ENCODE peak calls at places on chromosome 11, in four cellular contexts. E is SK-N-SH, L is K562, P is H1. Q is an unnamed sample.

GRCh38 chr11:30489513-30489912 is 96.6 kb downstream of the MPPED2 start:
- DNase-seq in E (no peak), L (no peak), P (no peak), Q (no peak)

GRCh38 chr11:86160546-86161149 is 83.9 kb upstream of the EED start:
- DNase-seq in E (no peak), L (no peak), P (no peak), Q (no peak)

GRCh38 chr11:78138281-78138680 is 1.1 kb downstream of the ALG8 start:
- DNase-seq in E (no peak), L (no peak), P (no peak), Q (no peak)

GRCh38 chr11:94593030-94593429 is 25.9 kb downstream of the PIWIL4 start:
- DNase-seq in E (no peak), L (no peak), P (no peak), Q (no peak)

GRCh38 chr11:36141595-36141994 is 147.6 kb downstream of the COMMD9 start:
- DNase-seq in E (no peak), L (no peak), P (no peak), Q (no peak)

GRCh38 chr11:117333921-117334320 is 6.3 kb downstream of the CEP164 start:
- DNase-seq in E (no peak), L (no peak), P (no peak), Q (no peak)

GRCh38 chr11:92198276-92198675 is 26.3 kb upstream of the FAT3 start:
- DNase-seq in E (no peak), L (no peak), P (no peak), Q (no peak)

GRCh38 chr11:125188021-125188420 is 23.5 kb downstream of the PKNOX2 start:
- DNase-seq in E (no peak), L (no peak), P (no peak), Q (no peak)

GRCh38 chr11:78076733-78077403 is 2.8 kb downstream of the NDUFC2 start:
- DNase-seq in E (no peak), L (no peak), P (no peak), Q (no peak)

GRCh38 chr11:78350646-78351165 is 66.9 kb downstream of the GAB2 start:
- DNase-seq in E (no peak), L (no peak), P (no peak), Q (peak; percentile 26)

GRCh38 chr11:2801711-2802388 is 83.7 kb downstream of the CDKN1C start:
- DNase-seq in E (no peak), L (no peak), P (peak; percentile 44), Q (no peak)

GRCh38 chr11:132992838-132993680 is 539.2 kb downstream of the OPCML start:
- DNase-seq in E (peak; percentile 63), L (no peak), P (no peak), Q (no peak)

GRCh38 chr11:14643697-14644395 is at the start of gene PDE3B:
- DNase-seq in E (peak; percentile 94), L (peak; percentile 93), P (peak; percentile 82), Q (no peak)

GRCh38 chr11:127624455-127624854 is 623.9 kb upstream of the KIRREL3 start:
- DNase-seq in E (no peak), L (no peak), P (no peak), Q (no peak)

GRCh38 chr11:16792426-16792825 is 54.0 kb downstream of the C11orf58 start:
- DNase-seq in E (no peak), L (no peak), P (no peak), Q (no peak)

GRCh38 chr11:69799582-69799981 is 19.6 kb downstream of the FGF3 start:
- DNase-seq in E (peak; percentile 63), L (peak; percentile 82), P (no peak), Q (no peak)

GRCh38 chr11:60971520-60971919 is at the start of gene CD6:
- DNase-seq in E (no peak), L (no peak), P (no peak), Q (no peak)

GRCh38 chr11:2777871-2778629 is 78.3 kb upstream of the KCNQ1OT1 start:
- DNase-seq in E (peak; percentile 66), L (no peak), P (peak; percentile 46), Q (no peak)

GRCh38 chr11:11605821-11606450 is 15.9 kb downstream of the GALNT18 start:
- DNase-seq in E (no peak), L (no peak), P (no peak), Q (no peak)

GRCh38 chr11:19972091-19972490 is 188.2 kb downstream of the DBX1 start:
- DNase-seq in E (no peak), L (no peak), P (no peak), Q (no peak)
- TF ChIP-seq NRF1 in E (no peak), L (no peak), P (no peak), Q (no peak)

GRCh38 chr11:131652231-131652630 is 281.8 kb downstream of the NTM start:
- DNase-seq in E (no peak), L (no peak), P (no peak), Q (no peak)
- TF ChIP-seq NRF1 in E (no peak), L (no peak), P (no peak), Q (no peak)

GRCh38 chr11:765802-766091 is 11.5 kb downstream of the GATD1 start:
- DNase-seq in E (no peak), L (no peak), P (no peak), Q (no peak)

GRCh38 chr11:763549-764321 is 13.6 kb downstream of the GATD1 start:
- DNase-seq in E (peak; percentile 27), L (no peak), P (no peak), Q (no peak)

GRCh38 chr11:766106-766940 is 11.0 kb downstream of the GATD1 start:
- DNase-seq in E (peak; percentile 23), L (no peak), P (no peak), Q (no peak)

GRCh38 chr11:764322-765024 is 12.8 kb downstream of the GATD1 start:
- DNase-seq in E (peak; percentile 24), L (no peak), P (no peak), Q (no peak)

DNA sequence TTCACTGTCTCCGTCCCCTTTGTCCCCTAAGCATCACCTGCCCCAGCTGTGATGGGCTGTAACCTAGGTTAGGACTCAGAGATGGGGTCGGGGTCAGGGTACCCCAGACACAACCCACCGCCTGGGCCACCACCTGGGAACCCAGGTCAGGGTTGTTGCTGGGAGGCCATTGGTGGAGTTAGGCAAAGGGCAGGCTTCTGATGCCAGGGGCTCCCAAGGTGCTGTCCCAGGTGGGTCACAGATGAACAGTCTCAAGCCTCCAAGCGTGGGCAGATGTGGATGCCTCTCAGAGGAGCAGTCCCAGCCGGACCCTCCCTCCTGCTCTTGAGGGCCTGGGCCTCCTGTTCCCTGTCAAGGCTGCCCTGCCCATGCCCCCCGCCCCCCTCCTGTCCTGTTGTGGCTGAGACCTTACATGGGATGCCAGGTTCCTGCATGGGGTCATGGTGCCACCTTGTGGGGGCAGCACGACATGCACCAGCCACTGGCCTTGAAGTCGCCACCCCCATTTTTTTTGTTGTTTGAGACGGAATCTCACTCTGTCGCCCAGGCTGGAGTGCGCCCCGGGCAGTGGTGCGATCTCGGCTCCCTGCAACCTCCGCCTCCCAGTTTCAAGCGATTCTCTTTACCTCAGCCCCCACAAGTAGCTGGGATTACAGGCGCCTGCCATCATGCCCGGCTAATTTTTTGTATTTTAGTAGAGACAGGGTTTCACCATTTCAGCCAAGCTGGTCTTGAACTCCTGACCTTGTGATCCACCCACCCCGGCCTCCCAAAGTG is 12.1 kb downstream of the GATD1 start:
- DNase-seq in E (peak; percentile 92), L (peak; percentile 54), P (peak; percentile 87), Q (no peak)
- TF ChIP-seq NRF1 in E (no peak), L (no peak), P (no peak), Q (no peak)

GRCh38 chr11:26762089-26762488 is 40.2 kb upstream of the SLC5A12 start:
- DNase-seq in E (no peak), L (no peak), P (no peak), Q (no peak)
- TF ChIP-seq NRF1 in E (no peak), L (no peak), P (no peak), Q (no peak)

DNA sequence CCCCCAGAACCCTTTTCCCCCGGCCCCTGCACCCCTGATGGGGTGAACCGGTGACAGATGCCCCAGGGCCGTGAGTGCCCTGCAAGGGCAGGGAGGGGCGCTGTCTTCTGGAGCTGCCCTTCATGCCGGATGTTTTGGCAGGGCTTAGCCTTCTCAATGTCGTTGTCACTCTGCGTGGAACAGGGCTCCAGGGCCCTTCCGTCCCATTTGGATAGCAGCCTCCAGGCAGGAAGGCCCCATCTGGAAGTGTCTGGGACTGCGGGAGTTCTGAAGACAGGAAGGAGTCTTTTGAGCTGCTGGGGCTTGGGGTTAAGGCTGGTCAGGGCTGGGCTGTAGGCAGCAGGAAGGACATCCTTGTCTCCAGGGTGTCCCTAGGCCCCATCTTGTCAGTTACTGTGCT is 4.6 kb downstream of the FRMD8 start:
- DNase-seq in E (no peak), L (no peak), P (no peak), Q (no peak)
- TF ChIP-seq NRF1 in E (no peak), L (no peak), P (no peak), Q (no peak)

DNA sequence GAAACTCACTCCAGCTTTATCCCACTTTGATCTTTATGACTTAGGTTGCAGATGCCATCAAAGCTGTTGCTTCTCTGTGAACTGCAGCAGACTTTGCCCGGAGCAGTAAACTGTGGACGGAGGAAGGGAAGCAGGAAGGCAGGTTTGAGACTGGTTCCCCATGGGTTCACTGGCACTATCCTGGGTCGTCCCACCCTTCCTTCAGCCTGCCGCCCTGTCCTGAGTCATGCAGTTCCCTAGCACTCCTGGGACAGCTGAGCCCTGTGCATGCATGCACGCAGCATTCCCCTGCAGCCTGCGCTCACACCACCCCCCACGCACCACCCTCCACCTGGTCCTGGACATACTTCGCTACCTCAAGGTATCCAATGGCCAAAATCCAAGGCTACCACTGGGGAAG is 23.5 kb upstream of the P2RY2 start:
- DNase-seq in E (no peak), L (no peak), P (no peak), Q (no peak)
- TF ChIP-seq NRF1 in E (no peak), L (no peak), P (no peak), Q (no peak)

GRCh38 chr11:6925636-6926207 is 504 bp upstream of the ZNF215 start:
- DNase-seq in E (no peak), L (peak; percentile 52), P (no peak), Q (no peak)

GRCh38 chr11:6926208-6927029 is at the start of gene ZNF215:
- DNase-seq in E (peak; percentile 17), L (peak; percentile 92), P (peak; percentile 88), Q (no peak)

GRCh38 chr11:6927030-6927617 is 898 bp downstream of the ZNF215 start:
- DNase-seq in E (no peak), L (no peak), P (no peak), Q (peak; percentile 7)

GRCh38 chr11:6928916-6929315 is 2.7 kb downstream of the ZNF215 start:
- DNase-seq in E (no peak), L (no peak), P (no peak), Q (no peak)

DNA sequence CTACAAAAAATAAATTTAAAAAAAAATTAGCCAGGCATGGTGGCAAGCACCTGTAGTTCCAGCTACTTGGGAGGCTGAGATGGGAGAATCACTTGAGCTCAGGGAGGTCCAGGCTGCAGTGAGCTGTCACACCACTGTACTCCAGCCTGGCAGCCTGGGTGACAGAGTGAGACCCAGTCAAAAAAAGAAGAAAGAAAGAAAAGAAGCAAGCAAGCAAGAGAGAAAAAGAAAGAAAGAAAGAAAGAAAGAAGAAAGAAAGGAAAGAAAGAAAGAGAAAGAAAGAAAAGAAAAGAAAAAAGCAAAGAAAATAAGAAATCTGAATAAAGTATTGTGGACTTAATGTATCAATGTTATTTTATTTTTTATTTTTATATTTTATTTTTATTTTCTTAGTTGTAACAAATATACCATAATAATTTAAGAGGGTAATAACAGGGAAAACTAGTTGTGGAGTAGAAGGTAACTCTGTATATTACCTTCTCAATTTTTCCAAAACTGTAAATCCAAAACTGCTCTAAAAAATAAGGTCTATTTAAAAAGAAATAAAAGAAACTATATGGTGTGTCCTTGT is 1.1 kb upstream of the ZNF215 start:
- DNase-seq in E (no peak), L (no peak), P (no peak), Q (no peak)
- TF ChIP-seq NRF1 in E (no peak), L (no peak), P (no peak), Q (no peak)

Q was measured in GM12878.